ENCODE peak calls at places on chromosomes 1 and 21, in seven cellular contexts. P is T-helper 9 cell, Z is AG04450, G is astrocyte of the spinal cord, U is substantia nigra, S is GM04504, I is COLO829. F is an unnamed sample.
A peak's percentile ranks its signal among the peaks of the same experiment; 100 is the strongest.

GRCh38 chr21:45618287-45618686 is 25.2 kb upstream of the PCBP3 start:
- DNase-seq in S (peak; percentile 56), U (no peak), I (no peak), G (peak; percentile 5), Z (no peak), P (no peak), F (no peak)

GRCh38 chr1:111275079-111275478 is 15.6 kb upstream of the CHIA start:
- DNase-seq in G (peak; percentile 55), Z (no peak), U (no peak), S (peak; percentile 87), P (no peak), I (peak; percentile 29), F (peak; percentile 13)

GRCh38 chr1:205680073-205680851 is at the start of gene SLC45A3:
- DNase-seq in P (no peak), G (no peak), S (no peak), U (peak; percentile 56), I (peak; percentile 48), Z (no peak), F (no peak)

GRCh38 chr1:27011976-27012563 is 580 bp downstream of the TENT5B start:
- DNase-seq in U (no peak), Z (no peak), G (no peak), P (no peak), I (no peak), S (no peak), F (no peak)

GRCh38 chr1:86416343-86416742 is 7.6 kb upstream of the CLCA2 start:
- DNase-seq in P (no peak), Z (no peak), I (no peak), G (no peak), S (no peak), U (no peak), F (no peak)

GRCh38 chr1:179937668-179938259 is 16.8 kb upstream of the CEP350 start:
- DNase-seq in Z (no peak), G (no peak), S (no peak), I (no peak), U (no peak), P (no peak), F (no peak)

GRCh38 chr1:116207126-116207735 is 96.0 kb downstream of the MAB21L3 start:
- DNase-seq in S (no peak), I (peak; percentile 16), P (no peak), Z (no peak), G (no peak), U (no peak), F (no peak)

GRCh38 chr1:209627349-209628196 is 24.7 kb downstream of the LAMB3 start:
- DNase-seq in Z (no peak), I (peak; percentile 66), G (peak; percentile 68), P (peak; percentile 74), U (peak; percentile 75), S (no peak), F (peak; percentile 45)

GRCh38 chr1:53376742-53377437 is 49.0 kb upstream of the LRP8 start:
- DNase-seq in Z (no peak), G (no peak), P (no peak), S (no peak), U (no peak), I (no peak), F (no peak)

GRCh38 chr1:92482404-92482664 is 4.4 kb downstream of the GFI1 start:
- DNase-seq in P (no peak), Z (no peak), U (no peak), I (no peak), S (no peak), G (no peak), F (no peak)

GRCh38 chr1:8889925-8890785 is 11.7 kb upstream of the ENO1 start:
- DNase-seq in I (peak; percentile 94), P (no peak), Z (no peak), U (peak; percentile 86), G (peak; percentile 89), S (peak; percentile 83), F (peak; percentile 80)

GRCh38 chr21:45699966-45700365 is 56.4 kb downstream of the PCBP3 start:
- DNase-seq in I (no peak), S (peak; percentile 55), P (no peak), Z (no peak), U (no peak), G (no peak), F (no peak)

GRCh38 chr1:95127380-95127779 is 10.2 kb downstream of the TLCD4 start:
- DNase-seq in U (no peak), Z (no peak), S (no peak), G (no peak), P (no peak), I (no peak), F (no peak)

GRCh38 chr1:54699936-54700525 is 15.6 kb upstream of the TTC4 start:
- DNase-seq in I (no peak), P (no peak), G (no peak), U (no peak), S (no peak), Z (no peak), F (no peak)

GRCh38 chr21:31501921-31502320 is 157.6 kb upstream of the SOD1 start:
- DNase-seq in U (no peak), Z (no peak), I (no peak), S (no peak), P (no peak), G (no peak), F (no peak)

GRCh38 chr1:61334718-61335589 is 252.6 kb downstream of the NFIA start:
- DNase-seq in S (no peak), U (no peak), Z (no peak), I (no peak), P (no peak), G (no peak), F (no peak)

GRCh38 chr1:117639741-117640140 is 33.9 kb downstream of the TENT5C start:
- DNase-seq in I (no peak), S (no peak), G (no peak), P (no peak), Z (no peak), U (no peak), F (no peak)

GRCh38 chr1:235997049-235997448 is 67.8 kb downstream of the NID1 start:
- DNase-seq in G (no peak), U (no peak), Z (no peak), S (no peak), P (no peak), I (no peak), F (no peak)

GRCh38 chr1:228014235-228014930 is 7.6 kb downstream of the WNT3A start:
- DNase-seq in Z (no peak), P (no peak), I (no peak), G (peak; percentile 18), U (no peak), S (no peak), F (peak; percentile 19)

GRCh38 chr1:207941664-207942063 is 30.7 kb upstream of the CD34 start:
- DNase-seq in S (no peak), P (no peak), U (peak; percentile 84), I (peak; percentile 91), Z (no peak), G (peak; percentile 67), F (peak; percentile 42)

GRCh38 chr1:41045740-41046139 is 24.2 kb upstream of the SLFNL1 start:
- DNase-seq in I (no peak), U (no peak), P (no peak), S (peak; percentile 32), G (peak; percentile 74), Z (no peak), F (no peak)

GRCh38 chr1:30700528-30701265 is 22.7 kb downstream of the MATN1 start:
- DNase-seq in G (peak; percentile 60), P (no peak), S (peak; percentile 90), U (no peak), I (peak; percentile 75), Z (peak; percentile 18), F (no peak)

GRCh38 chr21:15293251-15293650 is 228.5 kb upstream of the NRIP1 start:
- DNase-seq in S (peak; percentile 71), G (peak; percentile 93), P (no peak), Z (peak; percentile 74), I (peak; percentile 60), U (no peak), F (no peak)

GRCh38 chr1:100265562-100265930 is 470 bp upstream of the RTCA start:
- DNase-seq in S (no peak), P (no peak), Z (no peak), G (no peak), I (no peak), U (no peak), F (no peak)

GRCh38 chr21:45631540-45631939 is 12.0 kb upstream of the PCBP3 start:
- DNase-seq in P (no peak), G (no peak), S (no peak), Z (no peak), I (no peak), U (no peak), F (no peak)

GRCh38 chr21:32889596-32889995 is 118.0 kb upstream of the PAXBP1 start:
- DNase-seq in P (no peak), I (no peak), Z (no peak), S (peak; percentile 27), U (no peak), G (no peak), F (no peak)

GRCh38 chr1:175597969-175598765 is 145.2 kb downstream of the TNR start:
- DNase-seq in P (no peak), U (no peak), G (peak; percentile 54), I (no peak), S (no peak), Z (no peak), F (no peak)

GRCh38 chr1:59445040-59445439 is 148.1 kb downstream of the FGGY start:
- DNase-seq in U (no peak), P (no peak), S (no peak), G (peak; percentile 35), Z (no peak), I (no peak), F (no peak)

GRCh38 chr1:208184993-208185703 is 59.0 kb downstream of the PLXNA2 start:
- DNase-seq in I (no peak), U (no peak), S (no peak), G (peak; percentile 72), P (no peak), Z (no peak), F (no peak)

GRCh38 chr1:232873931-232874330 is 68.7 kb downstream of the MAP10 start:
- DNase-seq in Z (no peak), P (no peak), G (peak; percentile 50), I (no peak), U (no peak), S (no peak), F (no peak)

GRCh38 chr1:10374442-10374860 is 24.4 kb upstream of the PGD start:
- DNase-seq in I (no peak), S (no peak), P (no peak), Z (no peak), G (no peak), U (no peak), F (no peak)

GRCh38 chr1:167711797-167712196 is 10.0 kb upstream of the MPZL1 start:
- DNase-seq in P (no peak), Z (no peak), U (no peak), G (no peak), I (no peak), S (no peak), F (no peak)

GRCh38 chr1:54017979-54018378 is at the start of gene LDLRAD1:
- DNase-seq in P (no peak), S (no peak), Z (no peak), I (no peak), U (no peak), G (no peak), F (no peak)

GRCh38 chr1:236868625-236869467 is 73.8 kb downstream of the MTR start:
- DNase-seq in I (peak; percentile 73), U (no peak), S (peak; percentile 35), P (peak; percentile 15), Z (peak; percentile 45), G (peak; percentile 77), F (no peak)

GRCh38 chr1:22286491-22286890 is 143.6 kb upstream of the WNT4 start:
- DNase-seq in I (no peak), U (no peak), G (no peak), Z (no peak), S (no peak), P (no peak), F (no peak)

F was measured in hippocampal formation.